ENCODE peak calls at places on chromosomes 13 and 19, in four cellular contexts. P is AG09309, U is fibroblast of mammary gland, X is cardiac fibroblast. R is an unnamed sample.
A peak's percentile ranks its signal among the peaks of the same experiment; 100 is the strongest.

GRCh38 chr13:111429064-111429558 is 108.7 kb downstream of the TEX29 start:
- DNase-seq in P (peak; percentile 1), U (peak; percentile 30), X (peak; percentile 36), R (peak; percentile 20)

GRCh38 chr13:19155321-19155861 is 26.2 kb downstream of the TUBA3C start:
- DNase-seq in P (no peak), U (no peak), X (no peak), R (no peak)

GRCh38 chr19:16228637-16229321 is 31.1 kb downstream of the AP1M1 start:
- DNase-seq in P (no peak), U (no peak), X (no peak), R (no peak)

GRCh38 chr13:114099918-114100445 is 32.4 kb downstream of the RASA3 start:
- DNase-seq in P (no peak), U (peak; percentile 65), X (peak; percentile 65), R (no peak)

GRCh38 chr13:74206061-74206561 is 71.9 kb upstream of the KLF12 start:
- DNase-seq in P (peak; percentile 82), U (peak; percentile 75), X (peak; percentile 76), R (peak; percentile 69)

GRCh38 chr19:5093297-5093858 is 124.5 kb downstream of the KDM4B start:
- DNase-seq in P (no peak), U (no peak), X (no peak), R (no peak)

GRCh38 chr19:32570081-32570785 is 10.8 kb upstream of the PDCD5 start:
- DNase-seq in P (peak; percentile 13), U (peak; percentile 66), X (peak; percentile 72), R (peak; percentile 59)

GRCh38 chr13:110965038-110965754 is 50.3 kb upstream of the ANKRD10 start:
- DNase-seq in P (peak; percentile 37), U (peak; percentile 94), X (peak; percentile 95), R (peak; percentile 93)

GRCh38 chr19:49890349-49891311 is 6.1 kb downstream of the IL4I1 start:
- DNase-seq in P (no peak), U (no peak), X (no peak), R (no peak)

GRCh38 chr13:53249236-53249635 is 220.6 kb downstream of the OLFM4 start:
- DNase-seq in P (no peak), U (no peak), X (no peak), R (no peak)

GRCh38 chr13:112737329-112737728 is 47.5 kb downstream of the ATP11A start:
- DNase-seq in P (no peak), U (no peak), X (no peak), R (no peak)

GRCh38 chr19:45443462-45444317 is 20.0 kb upstream of the ERCC1 start:
- DNase-seq in P (no peak), U (peak; percentile 84), X (peak; percentile 96), R (peak; percentile 95)

GRCh38 chr13:83350569-83350968 is 531.7 kb downstream of the SLITRK1 start:
- DNase-seq in P (no peak), U (peak; percentile 85), X (peak; percentile 65), R (peak; percentile 50)

GRCh38 chr13:21675095-21676007 is 4.5 kb downstream of the FGF9 start:
- DNase-seq in P (no peak), U (no peak), X (no peak), R (no peak)

GRCh38 chr13:45257638-45258338 is 56.9 kb upstream of the KCTD4 start:
- DNase-seq in P (no peak), U (peak; percentile 42), X (peak; percentile 20), R (peak; percentile 42)

GRCh38 chr13:21584973-21585592 is 18.9 kb downstream of the MICU2 start:
- DNase-seq in P (no peak), U (no peak), X (no peak), R (no peak)

GRCh38 chr19:38298841-38299680 is 5.0 kb upstream of the C19orf33 start:
- DNase-seq in P (no peak), U (no peak), X (no peak), R (no peak)

GRCh38 chr13:39876258-39876657 is 220.8 kb downstream of the COG6 start:
- DNase-seq in P (peak; percentile 88), U (peak; percentile 98), X (peak; percentile 98), R (peak; percentile 84)

GRCh38 chr19:42421101-42421500 is 6.1 kb downstream of the LIPE start:
- DNase-seq in P (no peak), U (no peak), X (no peak), R (no peak)

GRCh38 chr19:51030631-51031030 is 4.2 kb downstream of the KLK12 start:
- DNase-seq in P (no peak), U (no peak), X (no peak), R (no peak)

GRCh38 chr19:1172353-1173159 is 1.5 kb downstream of the SBNO2 start:
- DNase-seq in P (no peak), U (peak; percentile 61), X (peak; percentile 64), R (peak; percentile 77)

GRCh38 chr19:2195361-2195760 is 31.6 kb downstream of the DOT1L start:
- DNase-seq in P (no peak), U (no peak), X (no peak), R (no peak)

GRCh38 chr13:106986687-106987434 is 418.9 kb upstream of the ARGLU1 start:
- DNase-seq in P (no peak), U (no peak), X (no peak), R (no peak)

GRCh38 chr13:109271555-109271954 is 514.8 kb downstream of the IRS2 start:
- DNase-seq in P (no peak), U (no peak), X (no peak), R (no peak)

GRCh38 chr19:11381535-11382369 is 2.4 kb downstream of the EPOR start:
- DNase-seq in P (no peak), U (peak; percentile 93), X (peak; percentile 96), R (peak; percentile 92)

GRCh38 chr19:18046066-18046718 is 38.2 kb downstream of the ARRDC2 start:
- DNase-seq in P (peak; percentile 41), U (peak; percentile 75), X (peak; percentile 81), R (peak; percentile 94)

GRCh38 chr13:26022538-26023292 is 29.1 kb downstream of the SHISA2 start:
- DNase-seq in P (peak; percentile 16), U (peak; percentile 10), X (peak; percentile 58), R (peak; percentile 84)

GRCh38 chr19:16373989-16374388 is 49.4 kb downstream of the KLF2 start:
- DNase-seq in P (no peak), U (no peak), X (no peak), R (no peak)

GRCh38 chr13:28355822-28356371 is 139.0 kb downstream of the FLT1 start:
- DNase-seq in P (peak; percentile 87), U (peak; percentile 72), X (peak; percentile 93), R (peak; percentile 67)

GRCh38 chr19:28019371-28019770 is 1193.6 kb downstream of the UQCRFS1 start:
- DNase-seq in P (no peak), U (no peak), X (no peak), R (no peak)

GRCh38 chr13:90545070-90545840 is 802.2 kb upstream of the MIR17HG start:
- DNase-seq in P (no peak), U (no peak), X (peak; percentile 32), R (no peak)

DNA sequence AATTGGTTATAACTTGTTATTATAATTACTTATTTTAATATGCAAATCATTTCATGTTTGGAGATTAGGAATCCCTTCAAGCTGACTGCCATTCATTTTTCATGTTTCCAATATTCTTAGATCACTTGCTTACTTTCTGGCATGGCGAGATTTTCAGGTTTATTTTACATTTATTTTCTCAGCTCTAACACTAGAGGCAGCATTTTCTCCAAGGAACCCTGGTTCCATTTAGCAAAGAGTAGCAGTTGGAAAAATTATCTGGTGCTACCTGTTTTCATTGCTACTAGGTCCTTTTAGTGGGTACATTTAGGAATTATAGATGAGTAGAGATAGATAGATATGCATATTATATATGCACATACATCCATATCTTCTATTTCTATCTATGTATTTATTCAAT is 90.9 kb upstream of the TRPC4 start:
- DNase-seq in P (no peak), U (no peak), X (peak; percentile 19), R (no peak)
- TF ChIP-seq CTCF in P (peak; percentile 30), U (peak; percentile 33), X (peak; percentile 30), R (peak; percentile 66)

DNA sequence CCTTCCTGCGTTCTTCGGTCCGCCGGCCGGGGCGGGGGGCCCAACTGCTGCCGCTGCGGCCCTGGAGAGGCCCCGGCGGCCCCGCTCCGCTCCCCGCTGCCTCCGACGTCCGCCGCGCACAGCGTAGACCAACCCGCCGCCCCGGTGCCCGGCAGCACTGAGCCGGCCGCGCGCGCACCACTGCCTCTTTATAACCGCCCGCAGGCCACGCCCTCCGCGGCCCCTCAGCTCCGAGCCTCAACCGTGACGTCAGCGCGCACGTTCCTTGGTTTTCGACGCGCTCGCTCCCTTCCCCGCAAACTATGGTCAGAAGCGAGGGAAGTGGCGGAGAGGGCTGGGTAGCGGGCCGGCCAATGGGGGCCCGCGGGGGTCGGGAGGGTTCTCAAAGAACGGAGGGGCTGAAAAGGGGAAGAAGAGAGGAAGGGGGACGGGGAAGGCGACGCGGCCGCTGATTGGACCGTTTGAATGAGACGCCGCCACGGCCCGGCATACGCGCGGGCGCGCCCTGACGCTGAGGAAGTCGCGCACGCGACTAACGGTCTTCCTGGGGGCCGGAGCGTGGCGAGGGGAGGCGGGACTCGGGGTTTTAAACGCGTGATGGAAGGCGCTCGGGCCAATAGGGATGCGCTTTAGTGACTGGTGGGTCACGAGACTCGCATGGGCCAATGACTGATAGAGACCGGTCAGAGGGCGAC is at the start of gene UBE2S:
- DNase-seq in P (peak; percentile 97), U (peak; percentile 99), X (peak; percentile 100), R (peak; percentile 98)
- TF ChIP-seq CTCF in P (no peak), U (no peak), X (no peak), R (no peak)

DNA sequence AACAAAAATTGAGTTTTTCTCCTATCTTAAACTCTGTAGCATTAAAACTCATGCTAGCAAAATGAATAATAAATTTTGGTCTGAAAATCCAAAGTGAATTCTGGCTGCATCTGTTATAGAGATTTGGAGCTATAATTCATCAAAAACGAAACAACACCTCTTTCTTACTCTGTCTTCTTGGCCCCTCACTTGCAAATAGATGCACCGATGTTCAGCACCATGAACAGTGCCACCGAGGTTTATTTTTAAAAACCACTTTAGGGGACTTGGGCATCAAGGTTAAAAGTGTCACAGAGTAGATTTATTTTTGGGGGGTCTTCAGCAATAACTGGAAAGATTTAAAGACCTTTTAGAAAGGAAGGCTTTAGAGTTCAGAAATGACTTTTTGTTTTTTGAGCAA is 26.1 kb upstream of the EID2 start:
- DNase-seq in P (no peak), U (no peak), X (peak; percentile 6), R (no peak)
- TF ChIP-seq CTCF in P (no peak), U (no peak), X (no peak), R (no peak)

GRCh38 chr13:78806457-78806856 is 147.5 kb upstream of the OBI1 start:
- DNase-seq in P (no peak), U (no peak), X (no peak), R (peak; percentile 5)
- TF ChIP-seq CTCF in P (no peak), U (peak; percentile 33), X (peak; percentile 38), R (peak; percentile 33)

DNA sequence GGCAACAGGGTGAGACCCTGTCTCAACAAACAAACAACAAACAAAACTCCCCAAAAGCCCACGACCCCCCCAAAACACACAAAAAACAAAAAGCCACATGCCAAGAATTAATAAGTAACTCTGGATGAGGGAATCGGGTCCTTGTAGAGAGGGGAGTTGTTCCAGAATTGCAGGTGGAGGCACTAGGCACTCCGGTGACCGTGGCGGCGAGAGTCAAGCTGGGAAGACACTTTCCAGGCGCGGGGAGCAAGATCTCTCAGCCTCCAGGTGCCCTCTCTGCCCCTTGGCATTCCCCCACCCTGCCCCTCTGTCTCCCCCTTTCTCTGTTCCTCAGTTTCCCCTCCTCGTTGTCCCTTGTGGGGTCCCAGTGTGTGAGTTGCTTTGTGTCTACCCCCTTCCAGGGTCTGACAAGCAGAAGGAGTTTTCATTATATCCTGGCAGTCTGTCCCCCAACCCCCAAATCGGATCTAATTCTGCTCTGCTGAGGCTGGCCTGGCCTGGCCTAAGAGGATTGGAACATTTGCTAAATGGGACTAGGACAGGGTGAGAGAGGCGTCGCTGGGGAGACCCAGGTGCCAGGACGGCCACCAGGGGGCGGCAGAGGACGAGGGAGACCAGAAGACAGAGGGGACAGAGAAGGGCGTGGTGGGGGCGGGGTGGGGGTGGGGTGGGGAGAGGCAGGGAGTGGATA is 8.3 kb upstream of the CRX start:
- DNase-seq in P (no peak), U (peak; percentile 54), X (peak; percentile 56), R (peak; percentile 37)
- TF ChIP-seq CTCF in P (peak; percentile 71), U (peak; percentile 55), X (peak; percentile 64), R (peak; percentile 80)

R was measured in HFFc6.